ENCODE peak calls at places on chromosome 6, in five cellular contexts. One of them, this sample, is unnamed.

GRCh38 chr6:121310495-121310894 is 23.8 kb downstream of the TBC1D32 start:
- DNase-seq in hepatocyte: no peak
- DNase-seq in neural progenitor cell: no peak
- DNase-seq in HCT116: no peak
- DNase-seq in MM.1S: no peak
- DNase-seq in this sample: no peak

GRCh38 chr6:46974786-46975185 is 53.0 kb upstream of the ADGRF5 start:
- DNase-seq in hepatocyte: no peak
- DNase-seq in neural progenitor cell: no peak
- DNase-seq in HCT116: no peak
- DNase-seq in MM.1S: no peak
- DNase-seq in this sample: no peak

GRCh38 chr6:30834643-30835042 is 49.7 kb upstream of the DDR1 start:
- DNase-seq in hepatocyte: no peak
- DNase-seq in neural progenitor cell: no peak
- DNase-seq in HCT116: no peak
- DNase-seq in MM.1S: no peak
- DNase-seq in this sample: peak; percentile 45

GRCh38 chr6:11785953-11786579 is 7.5 kb upstream of the ADTRP start:
- DNase-seq in hepatocyte: no peak
- DNase-seq in neural progenitor cell: no peak
- DNase-seq in HCT116: no peak
- DNase-seq in MM.1S: peak; percentile 7
- DNase-seq in this sample: no peak

GRCh38 chr6:70651326-70651905 is 16.3 kb upstream of the SMAP1 start:
- DNase-seq in hepatocyte: no peak
- DNase-seq in neural progenitor cell: no peak
- DNase-seq in HCT116: no peak
- DNase-seq in MM.1S: peak; percentile 86
- DNase-seq in this sample: no peak

GRCh38 chr6:93799226-93799625 is 379.9 kb upstream of the EPHA7 start:
- DNase-seq in hepatocyte: no peak
- DNase-seq in neural progenitor cell: no peak
- DNase-seq in HCT116: no peak
- DNase-seq in MM.1S: no peak
- DNase-seq in this sample: no peak

GRCh38 chr6:45681860-45682488 is 304.2 kb upstream of the SUPT3H start:
- DNase-seq in hepatocyte: no peak
- DNase-seq in neural progenitor cell: no peak
- DNase-seq in HCT116: no peak
- DNase-seq in MM.1S: peak; percentile 98
- DNase-seq in this sample: peak; percentile 94

GRCh38 chr6:134982161-134982560 is 32.3 kb upstream of the ALDH8A1 start:
- DNase-seq in hepatocyte: no peak
- DNase-seq in neural progenitor cell: no peak
- DNase-seq in HCT116: no peak
- DNase-seq in MM.1S: no peak
- DNase-seq in this sample: no peak

GRCh38 chr6:99609839-99610489 is 3.3 kb downstream of the PRDM13 start:
- DNase-seq in hepatocyte: no peak
- DNase-seq in neural progenitor cell: no peak
- DNase-seq in HCT116: no peak
- DNase-seq in MM.1S: no peak
- DNase-seq in this sample: no peak

GRCh38 chr6:50259903-50260302 is 210.2 kb upstream of the DEFB112 start:
- DNase-seq in hepatocyte: no peak
- DNase-seq in neural progenitor cell: no peak
- DNase-seq in HCT116: no peak
- DNase-seq in MM.1S: no peak
- DNase-seq in this sample: no peak

GRCh38 chr6:137661601-137662000 is 167.4 kb upstream of the OLIG3 start:
- DNase-seq in hepatocyte: no peak
- DNase-seq in neural progenitor cell: no peak
- DNase-seq in HCT116: no peak
- DNase-seq in MM.1S: peak; percentile 62
- DNase-seq in this sample: peak; percentile 40

GRCh38 chr6:159461266-159461665 is 231.8 kb downstream of the SOD2 start:
- DNase-seq in hepatocyte: no peak
- DNase-seq in neural progenitor cell: no peak
- DNase-seq in HCT116: no peak
- DNase-seq in MM.1S: no peak
- DNase-seq in this sample: peak; percentile 27

GRCh38 chr6:5679696-5680494 is 326.8 kb downstream of the NRN1 start:
- DNase-seq in hepatocyte: no peak
- DNase-seq in neural progenitor cell: no peak
- DNase-seq in HCT116: no peak
- DNase-seq in MM.1S: no peak
- DNase-seq in this sample: peak; percentile 60

GRCh38 chr6:35044145-35044745 is 96.9 kb downstream of the TCP11 start:
- DNase-seq in hepatocyte: no peak
- DNase-seq in neural progenitor cell: peak; percentile 67
- DNase-seq in HCT116: no peak
- DNase-seq in MM.1S: no peak
- DNase-seq in this sample: no peak

GRCh38 chr6:85684809-85685171 is 42.1 kb upstream of the SYNCRIP start:
- DNase-seq in hepatocyte: no peak
- DNase-seq in neural progenitor cell: no peak
- DNase-seq in HCT116: no peak
- DNase-seq in MM.1S: no peak
- DNase-seq in this sample: no peak

GRCh38 chr6:32941412-32941784 is 570 bp upstream of the HLA-DMB start:
- DNase-seq in hepatocyte: no peak
- DNase-seq in neural progenitor cell: peak; percentile 11
- DNase-seq in HCT116: no peak
- DNase-seq in MM.1S: peak; percentile 26
- DNase-seq in this sample: peak; percentile 93

GRCh38 chr6:26521485-26522391 is 16.4 kb upstream of the HMGN4 start:
- DNase-seq in hepatocyte: peak; percentile 89
- DNase-seq in neural progenitor cell: peak; percentile 91
- DNase-seq in HCT116: no peak
- DNase-seq in MM.1S: peak; percentile 83
- DNase-seq in this sample: peak; percentile 85
- TF ChIP-seq CTCF in hepatocyte: peak; percentile 37
- TF ChIP-seq CTCF in neural progenitor cell: peak; percentile 58
- TF ChIP-seq CTCF in HCT116: peak; percentile 7
- TF ChIP-seq CTCF in MM.1S: peak; percentile 49
- TF ChIP-seq CTCF in this sample: peak; percentile 78

DNA sequence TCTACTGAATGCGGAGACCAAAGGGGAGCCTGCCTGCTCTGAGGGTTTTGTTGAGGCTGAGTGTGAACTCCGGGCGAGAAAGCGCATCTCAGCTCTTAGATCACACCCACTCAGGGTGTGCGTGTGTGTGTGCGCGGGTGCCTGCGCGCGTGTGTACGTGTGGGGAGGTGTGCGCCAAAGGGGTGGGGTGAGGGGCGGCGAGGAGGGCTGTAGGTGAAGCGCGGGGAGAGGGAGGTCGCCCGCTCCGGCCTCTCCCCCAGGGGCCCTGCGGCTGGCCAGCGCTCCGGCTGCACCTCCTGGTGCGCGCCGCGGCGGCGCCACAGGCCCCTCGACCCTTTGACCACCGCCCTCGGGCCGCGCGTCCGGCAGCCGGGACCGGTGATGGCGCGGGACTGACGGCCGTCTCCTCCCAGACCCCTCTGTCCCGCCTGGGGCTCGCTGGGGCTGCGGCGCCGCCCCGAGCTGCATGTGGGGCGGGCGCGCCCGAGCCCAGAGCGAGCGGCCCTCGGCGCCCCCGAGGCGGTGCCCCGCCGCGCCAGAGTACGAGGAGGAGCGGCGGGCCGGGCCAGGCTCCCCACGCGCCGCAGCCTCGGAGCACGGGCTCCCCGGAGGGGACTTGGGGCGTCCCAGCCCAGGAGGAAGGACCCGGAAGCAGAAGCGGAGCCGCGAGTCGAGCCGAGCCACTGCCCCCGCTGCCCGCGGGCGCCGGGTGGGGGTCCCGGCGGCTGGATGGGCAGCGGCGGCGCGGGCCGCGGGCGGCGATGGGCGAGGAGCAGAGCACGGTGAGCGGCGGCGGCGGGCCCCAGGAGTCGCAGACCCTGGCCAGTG is at the start of gene RNF217:
- DNase-seq in hepatocyte: peak; percentile 71
- DNase-seq in neural progenitor cell: peak; percentile 74
- DNase-seq in HCT116: no peak
- DNase-seq in MM.1S: peak; percentile 9
- DNase-seq in this sample: no peak
- H3K4me2 ChIP-seq in hepatocyte: peak within 1 kb of the TSS; percentile 89
- H3K4me2 ChIP-seq in neural progenitor cell: peak within 1 kb of the TSS; percentile 93
- H3K4me2 ChIP-seq in HCT116: peak within 1 kb of the TSS; percentile 93
- H3K4me2 ChIP-seq in MM.1S: peak within 1 kb of the TSS; percentile 37
- H3K4me2 ChIP-seq in this sample: no peak within 1 kb of the TSS

GRCh38 chr6:142786476-142786875 is 158.5 kb downstream of the HIVEP2 start:
- DNase-seq in hepatocyte: no peak
- DNase-seq in neural progenitor cell: no peak
- DNase-seq in HCT116: no peak
- DNase-seq in MM.1S: no peak
- DNase-seq in this sample: no peak
- TF ChIP-seq EZH2phosphoT487 in hepatocyte: no peak
- TF ChIP-seq EZH2phosphoT487 in neural progenitor cell: no peak
- TF ChIP-seq EZH2phosphoT487 in HCT116: no peak
- TF ChIP-seq EZH2phosphoT487 in MM.1S: no peak
- TF ChIP-seq EZH2phosphoT487 in this sample: no peak

GRCh38 chr6:21019614-21020013 is 485.4 kb downstream of the CDKAL1 start:
- DNase-seq in hepatocyte: no peak
- DNase-seq in neural progenitor cell: no peak
- DNase-seq in HCT116: no peak
- DNase-seq in MM.1S: no peak
- DNase-seq in this sample: no peak
- TF ChIP-seq CTCF in hepatocyte: peak; percentile 41
- TF ChIP-seq CTCF in neural progenitor cell: no peak
- TF ChIP-seq CTCF in HCT116: no peak
- TF ChIP-seq CTCF in MM.1S: no peak
- TF ChIP-seq CTCF in this sample: no peak

GRCh38 chr6:41272591-41273175 is 13.8 kb downstream of the TREM1 start:
- DNase-seq in hepatocyte: no peak
- DNase-seq in neural progenitor cell: no peak
- DNase-seq in HCT116: no peak
- DNase-seq in MM.1S: no peak
- DNase-seq in this sample: no peak
- H3K4me2 ChIP-seq in hepatocyte: no peak overlapping the region
- H3K4me2 ChIP-seq in neural progenitor cell: no peak overlapping the region
- H3K4me2 ChIP-seq in HCT116: no peak overlapping the region
- H3K4me2 ChIP-seq in MM.1S: no peak overlapping the region
- H3K4me2 ChIP-seq in this sample: no peak overlapping the region

GRCh38 chr6:111276736-111277135 is 189.4 kb downstream of the SLC16A10 start:
- DNase-seq in hepatocyte: no peak
- DNase-seq in neural progenitor cell: no peak
- DNase-seq in HCT116: no peak
- DNase-seq in MM.1S: no peak
- DNase-seq in this sample: no peak

GRCh38 chr6:111276335-111276734 is 189.0 kb downstream of the SLC16A10 start:
- DNase-seq in hepatocyte: no peak
- DNase-seq in neural progenitor cell: no peak
- DNase-seq in HCT116: no peak
- DNase-seq in MM.1S: no peak
- DNase-seq in this sample: no peak

GRCh38 chr6:111280445-111280844 is 193.1 kb downstream of the SLC16A10 start:
- DNase-seq in hepatocyte: no peak
- DNase-seq in neural progenitor cell: no peak
- DNase-seq in HCT116: no peak
- DNase-seq in MM.1S: no peak
- DNase-seq in this sample: no peak

GRCh38 chr6:111277819-111278218 is 190.5 kb downstream of the SLC16A10 start:
- DNase-seq in hepatocyte: no peak
- DNase-seq in neural progenitor cell: no peak
- DNase-seq in HCT116: no peak
- DNase-seq in MM.1S: no peak
- DNase-seq in this sample: no peak

GRCh38 chr6:111278738-111279137 is 191.4 kb downstream of the SLC16A10 start:
- DNase-seq in hepatocyte: no peak
- DNase-seq in neural progenitor cell: no peak
- DNase-seq in HCT116: no peak
- DNase-seq in MM.1S: no peak
- DNase-seq in this sample: no peak
- TF ChIP-seq EZH2phosphoT487 in hepatocyte: no peak
- TF ChIP-seq EZH2phosphoT487 in neural progenitor cell: no peak
- TF ChIP-seq EZH2phosphoT487 in HCT116: no peak
- TF ChIP-seq EZH2phosphoT487 in MM.1S: no peak
- TF ChIP-seq EZH2phosphoT487 in this sample: no peak

GRCh38 chr6:168361766-168362165 is 42.2 kb upstream of the DACT2 start:
- DNase-seq in hepatocyte: no peak
- DNase-seq in neural progenitor cell: no peak
- DNase-seq in HCT116: no peak
- DNase-seq in MM.1S: no peak
- DNase-seq in this sample: no peak

GRCh38 chr6:168363811-168364792 is 44.5 kb upstream of the DACT2 start:
- DNase-seq in hepatocyte: no peak
- DNase-seq in neural progenitor cell: no peak
- DNase-seq in HCT116: no peak
- DNase-seq in MM.1S: no peak
- DNase-seq in this sample: no peak

GRCh38 chr6:168364793-168365421 is 45.3 kb upstream of the DACT2 start:
- DNase-seq in hepatocyte: no peak
- DNase-seq in neural progenitor cell: no peak
- DNase-seq in HCT116: no peak
- DNase-seq in MM.1S: no peak
- DNase-seq in this sample: no peak

GRCh38 chr6:168362276-168362990 is 42.9 kb upstream of the DACT2 start:
- DNase-seq in hepatocyte: no peak
- DNase-seq in neural progenitor cell: no peak
- DNase-seq in HCT116: no peak
- DNase-seq in MM.1S: no peak
- DNase-seq in this sample: no peak

GRCh38 chr6:168363302-168363701 is 43.7 kb upstream of the DACT2 start:
- DNase-seq in hepatocyte: no peak
- DNase-seq in neural progenitor cell: no peak
- DNase-seq in HCT116: no peak
- DNase-seq in MM.1S: no peak
- DNase-seq in this sample: no peak
- TF ChIP-seq CTCF in hepatocyte: no peak
- TF ChIP-seq CTCF in neural progenitor cell: no peak
- TF ChIP-seq CTCF in HCT116: no peak
- TF ChIP-seq CTCF in MM.1S: no peak
- TF ChIP-seq CTCF in this sample: no peak

GRCh38 chr6:116028233-116028632 is 32.5 kb downstream of the FRK start:
- DNase-seq in hepatocyte: no peak
- DNase-seq in neural progenitor cell: no peak
- DNase-seq in HCT116: no peak
- DNase-seq in MM.1S: no peak
- DNase-seq in this sample: no peak
- H3K4me2 ChIP-seq in hepatocyte: no peak overlapping the region
- H3K4me2 ChIP-seq in neural progenitor cell: no peak overlapping the region
- H3K4me2 ChIP-seq in HCT116: no peak overlapping the region
- H3K4me2 ChIP-seq in MM.1S: no peak overlapping the region
- H3K4me2 ChIP-seq in this sample: no peak overlapping the region